ENCODE peak calls at places on chromosomes 12 and 14, in five cellular contexts. M, P, A, H and L are unnamed samples.

GRCh38 chr12:68609955-68610434 is 704 bp upstream of the RAP1B start:
- DNase-seq in M (no peak), P (no peak), A (no peak), H (peak; percentile 17), L (no peak)

GRCh38 chr14:91105673-91106072 is 8.2 kb upstream of the DGLUCY start:
- DNase-seq in M (no peak), P (no peak), A (no peak), H (no peak), L (no peak)

GRCh38 chr14:99568567-99569560 is 35.1 kb downstream of the CCDC85C start:
- DNase-seq in M (no peak), P (peak; percentile 66), A (peak; percentile 84), H (peak; percentile 55), L (no peak)

GRCh38 chr14:74912801-74913200 is 10.3 kb downstream of the RPS6KL1 start:
- DNase-seq in M (no peak), P (no peak), A (no peak), H (no peak), L (no peak)

GRCh38 chr12:56299308-56299852 is 750 bp downstream of the CS start:
- DNase-seq in M (no peak), P (peak; percentile 59), A (no peak), H (no peak), L (no peak)

GRCh38 chr14:65198346-65198745 is 96.0 kb upstream of the MAX start:
- DNase-seq in M (no peak), P (no peak), A (no peak), H (no peak), L (no peak)

GRCh38 chr14:50542941-50543418 is 10.6 kb upstream of the MAP4K5 start:
- DNase-seq in M (no peak), P (no peak), A (no peak), H (no peak), L (no peak)

GRCh38 chr12:93090768-93091172 is 161.7 kb upstream of the EEA1 start:
- DNase-seq in M (no peak), P (no peak), A (no peak), H (no peak), L (no peak)

GRCh38 chr14:60331201-60332045 is 82.4 kb downstream of the PPM1A start:
- DNase-seq in M (peak; percentile 64), P (no peak), A (no peak), H (no peak), L (peak; percentile 53)

GRCh38 chr12:45745861-45746277 is 16.4 kb downstream of the ARID2 start:
- DNase-seq in M (no peak), P (no peak), A (no peak), H (no peak), L (no peak)
- TF ChIP-seq CTCF in M (no peak), P (peak; percentile 53), A (peak; percentile 16), H (peak; percentile 10), L (no peak)

DNA sequence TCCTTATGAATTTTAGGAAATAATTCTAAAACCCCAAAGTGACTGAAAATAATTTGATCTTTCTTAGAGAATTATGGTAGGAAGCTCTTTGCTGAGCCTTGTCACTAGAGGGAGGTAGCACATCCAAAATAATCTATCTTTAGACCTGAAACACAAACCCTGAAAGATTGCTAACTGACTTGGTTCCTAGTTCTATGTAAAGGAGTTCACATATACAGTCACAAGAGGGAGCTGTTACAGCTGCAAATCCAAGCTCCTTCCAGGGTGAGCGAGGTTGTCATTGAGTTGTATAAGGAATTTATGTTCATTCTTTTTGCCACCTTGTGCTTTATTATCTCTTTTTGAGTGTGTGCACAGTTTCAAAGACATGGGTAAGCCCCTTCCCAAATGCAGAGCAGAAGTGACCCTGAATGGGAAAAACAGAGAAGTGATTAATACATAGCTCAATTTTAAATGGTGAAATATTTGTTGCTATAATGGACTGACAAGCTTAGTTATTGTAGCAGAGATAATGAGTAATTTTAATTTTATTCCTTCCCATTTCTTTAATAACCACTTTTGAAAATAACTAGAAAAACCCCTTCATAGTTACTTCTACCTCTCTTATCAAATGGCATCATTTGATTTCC is 387.9 kb downstream of the DAD1 start:
- DNase-seq in M (no peak), P (no peak), A (no peak), H (no peak), L (no peak)
- TF ChIP-seq CTCF in M (peak; percentile 51), P (peak; percentile 60), A (no peak), H (no peak), L (no peak)

GRCh38 chr12:109944561-109944960 is 44.5 kb downstream of the TCHP start:
- DNase-seq in M (no peak), P (no peak), A (no peak), H (no peak), L (no peak)

GRCh38 chr12:109946913-109947312 is 46.8 kb downstream of the TCHP start:
- DNase-seq in M (no peak), P (no peak), A (no peak), H (no peak), L (no peak)

GRCh38 chr12:109946505-109946904 is 46.4 kb downstream of the TCHP start:
- DNase-seq in M (no peak), P (no peak), A (no peak), H (peak; percentile 40), L (no peak)

GRCh38 chr12:109943811-109944210 is 43.7 kb downstream of the TCHP start:
- DNase-seq in M (no peak), P (no peak), A (no peak), H (no peak), L (no peak)

DNA sequence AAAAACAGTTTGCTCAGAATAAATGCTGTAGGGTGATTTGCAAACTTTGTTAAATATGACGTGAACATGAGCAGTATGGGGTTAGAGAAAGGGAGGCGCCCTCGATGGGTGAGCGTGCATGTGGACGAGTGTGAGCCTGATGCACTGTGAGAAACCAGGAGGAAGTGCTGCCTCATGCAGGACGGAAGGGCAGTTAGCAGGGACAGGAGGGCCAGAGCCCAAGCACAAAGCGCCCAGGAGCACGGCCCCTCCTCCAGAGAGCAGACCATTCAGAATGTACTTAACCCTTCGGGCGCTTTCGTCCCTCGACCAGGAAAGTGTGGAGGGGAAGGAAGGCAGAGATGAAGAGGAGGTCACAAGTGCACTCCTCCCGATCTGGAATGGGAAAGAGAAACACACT is 44.9 kb downstream of the TCHP start:
- DNase-seq in M (no peak), P (no peak), A (no peak), H (peak; percentile 40), L (no peak)
- TF ChIP-seq CTCF in M (no peak), P (peak; percentile 20), A (no peak), H (no peak), L (no peak)

DNA sequence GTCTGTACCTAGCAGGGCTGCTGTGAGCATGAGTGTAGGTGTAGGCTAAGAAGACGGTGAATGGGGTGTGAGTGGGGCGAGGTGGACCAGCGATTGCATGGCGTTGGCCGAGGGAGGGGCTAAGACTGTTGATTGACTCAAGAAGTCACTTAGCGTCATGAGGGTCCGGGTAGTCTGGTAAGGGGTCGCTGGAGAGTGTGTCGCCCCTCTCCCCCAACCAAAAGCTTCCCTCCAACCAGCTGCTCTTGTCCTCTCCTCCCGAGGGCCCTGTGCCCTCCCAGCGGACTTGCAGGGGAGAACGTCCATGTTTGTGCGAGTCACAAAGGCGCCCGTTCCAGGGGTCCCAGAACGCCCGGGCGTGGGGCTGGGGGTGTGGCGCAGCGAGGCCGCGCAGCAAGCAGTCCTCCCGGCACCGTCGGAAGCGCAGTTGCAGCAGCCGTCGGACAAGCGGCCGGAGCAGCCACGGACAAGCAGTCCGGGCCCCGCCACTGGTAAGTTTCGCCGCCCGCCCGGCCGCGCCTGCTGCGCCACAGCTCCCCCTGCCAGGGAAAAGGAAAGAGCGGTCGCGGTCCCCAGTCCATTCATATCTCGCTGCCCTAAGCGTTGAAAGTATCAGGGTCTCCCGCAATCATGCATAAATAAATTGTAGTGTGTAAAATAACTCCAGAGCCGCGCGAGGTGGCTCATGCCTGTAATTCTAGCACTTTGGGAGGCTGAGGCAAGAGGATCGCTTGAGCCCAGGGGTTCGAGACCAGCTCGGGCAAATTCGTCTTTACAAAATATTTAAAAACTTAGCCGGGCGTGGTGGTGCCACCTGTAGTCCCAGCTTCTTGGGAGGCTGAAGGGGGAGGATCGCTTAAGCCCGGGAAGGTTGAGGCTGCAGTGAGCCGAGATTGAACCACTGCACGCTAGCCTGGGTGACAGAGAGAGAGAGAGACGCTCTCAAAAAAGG is at the start of gene CCDC63:
- DNase-seq in M (peak; percentile 47), P (peak; percentile 63), A (peak; percentile 78), H (peak; percentile 13), L (peak; percentile 45)
- TF ChIP-seq CTCF in M (peak; percentile 21), P (peak; percentile 62), A (peak; percentile 31), H (no peak), L (no peak)

GRCh38 chr14:101080922-101081593 is 177.5 kb upstream of the RTL1 start:
- DNase-seq in M (no peak), P (no peak), A (no peak), H (no peak), L (no peak)

GRCh38 chr14:101082436-101083384 is 179.2 kb upstream of the RTL1 start:
- DNase-seq in M (no peak), P (peak; percentile 16), A (peak; percentile 25), H (no peak), L (no peak)

GRCh38 chr14:101082036-101082435 is 178.5 kb upstream of the RTL1 start:
- DNase-seq in M (peak; percentile 21), P (peak; percentile 50), A (no peak), H (no peak), L (no peak)

GRCh38 chr14:101084436-101084826 is 180.9 kb upstream of the RTL1 start:
- DNase-seq in M (no peak), P (peak; percentile 43), A (no peak), H (no peak), L (no peak)

GRCh38 chr14:101083564-101084435 is 180.3 kb upstream of the RTL1 start:
- DNase-seq in M (peak; percentile 28), P (peak; percentile 50), A (no peak), H (no peak), L (peak; percentile 8)
- TF ChIP-seq CTCF in M (no peak), P (no peak), A (no peak), H (no peak), L (no peak)